ENCODE peak calls at places on chromosome 10, in seven cellular contexts. Z, I, Q, K, J, D and A are unnamed samples.

GRCh38 chr10:36677170-36677768 is 448.1 kb upstream of the ANKRD30A start:
- DNase-seq in Z (no peak), I (no peak), Q (no peak), K (no peak), J (no peak), D (no peak), A (no peak)

GRCh38 chr10:102752266-102752930 is 8.7 kb downstream of the WBP1L start:
- DNase-seq in Z (peak), I (no peak), Q (no peak), K (no peak), J (peak), D (no peak), A (peak)

GRCh38 chr10:43781480-43782361 is 133.0 kb upstream of the ZNF32 start:
- DNase-seq in Z (no peak), I (no peak), Q (peak), K (no peak), J (no peak), D (no peak), A (no peak)

GRCh38 chr10:61078542-61078941 is 134.6 kb upstream of the RHOBTB1 start:
- DNase-seq in Z (no peak), I (no peak), Q (no peak), K (no peak), J (no peak), D (no peak), A (no peak)

GRCh38 chr10:74047871-74048270 is 50.0 kb downstream of the VCL start:
- DNase-seq in Z (peak), I (no peak), Q (peak), K (no peak), J (no peak), D (no peak), A (no peak)

GRCh38 chr10:89741126-89741762 is 39.9 kb downstream of the KIF20B start:
- DNase-seq in Z (no peak), I (no peak), Q (no peak), K (no peak), J (no peak), D (no peak), A (no peak)

GRCh38 chr10:4470231-4470840 is 355.7 kb upstream of the AKR1E2 start:
- DNase-seq in Z (peak), I (no peak), Q (no peak), K (no peak), J (no peak), D (no peak), A (peak)

GRCh38 chr10:16597656-16598055 is 76.0 kb upstream of the C1QL3 start:
- DNase-seq in Z (no peak), I (no peak), Q (no peak), K (no peak), J (no peak), D (no peak), A (no peak)

GRCh38 chr10:94673614-94674321 is 9.8 kb upstream of the CYP2C18 start:
- DNase-seq in Z (no peak), I (no peak), Q (no peak), K (no peak), J (no peak), D (no peak), A (no peak)

GRCh38 chr10:91412688-91413087 is 2.5 kb downstream of the HECTD2 start:
- DNase-seq in Z (no peak), I (no peak), Q (no peak), K (no peak), J (no peak), D (no peak), A (no peak)

GRCh38 chr10:91409869-91410637 is at the start of gene HECTD2:
- DNase-seq in Z (peak), I (peak), Q (peak), K (peak), J (peak), D (peak), A (no peak)

GRCh38 chr10:91410638-91411367 is 659 bp downstream of the HECTD2 start:
- DNase-seq in Z (no peak), I (no peak), Q (peak), K (peak), J (no peak), D (peak), A (no peak)

GRCh38 chr10:91406322-91406721 is 3.8 kb upstream of the HECTD2 start:
- DNase-seq in Z (no peak), I (no peak), Q (no peak), K (no peak), J (no peak), D (no peak), A (no peak)

DNA sequence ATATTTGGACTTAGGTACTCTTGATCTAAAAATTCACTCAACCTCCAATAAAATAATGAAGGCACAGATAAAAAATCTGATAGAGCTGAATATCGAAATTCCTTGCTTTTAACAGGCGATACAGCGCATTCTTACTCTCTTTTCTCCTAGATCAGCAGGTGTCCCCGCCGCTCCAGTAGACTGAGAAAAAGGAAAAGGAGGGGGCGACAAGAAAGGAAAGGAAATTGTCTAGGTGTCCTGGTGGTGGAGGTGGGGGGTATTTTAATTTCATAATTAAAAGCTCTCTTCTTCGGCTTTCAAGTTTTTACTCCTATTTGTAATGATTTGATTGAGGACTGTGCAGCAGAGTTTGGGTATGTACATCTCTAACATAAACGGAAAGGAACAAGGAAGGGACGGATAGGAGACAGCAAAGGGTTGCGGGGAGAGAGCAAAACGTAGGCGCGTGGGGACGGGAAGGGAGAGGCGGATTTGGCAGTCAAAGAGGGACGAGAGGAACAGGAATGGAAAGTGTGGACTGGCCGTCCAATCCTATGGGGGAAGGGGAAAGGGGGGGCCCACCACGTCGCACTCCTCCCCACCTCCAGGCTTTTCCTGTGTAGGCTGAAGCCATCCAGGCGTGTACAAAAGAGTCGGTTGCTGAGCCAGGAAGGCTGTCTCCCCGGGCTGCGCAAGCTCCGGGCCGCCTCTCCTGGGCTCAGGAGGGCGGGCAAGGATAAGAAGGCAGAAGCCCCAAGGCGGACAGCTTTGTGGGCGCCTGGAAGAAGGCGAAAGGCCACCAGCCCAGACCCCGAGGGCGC is 875 bp upstream of the HECTD2 start:
- DNase-seq in Z (peak), I (peak), Q (peak), K (peak), J (peak), D (peak), A (peak)
- TF ChIP-seq CTCF in Z (no peak), I (no peak), Q (no peak), K (no peak), J (no peak), D (no peak), A (no peak)

DNA sequence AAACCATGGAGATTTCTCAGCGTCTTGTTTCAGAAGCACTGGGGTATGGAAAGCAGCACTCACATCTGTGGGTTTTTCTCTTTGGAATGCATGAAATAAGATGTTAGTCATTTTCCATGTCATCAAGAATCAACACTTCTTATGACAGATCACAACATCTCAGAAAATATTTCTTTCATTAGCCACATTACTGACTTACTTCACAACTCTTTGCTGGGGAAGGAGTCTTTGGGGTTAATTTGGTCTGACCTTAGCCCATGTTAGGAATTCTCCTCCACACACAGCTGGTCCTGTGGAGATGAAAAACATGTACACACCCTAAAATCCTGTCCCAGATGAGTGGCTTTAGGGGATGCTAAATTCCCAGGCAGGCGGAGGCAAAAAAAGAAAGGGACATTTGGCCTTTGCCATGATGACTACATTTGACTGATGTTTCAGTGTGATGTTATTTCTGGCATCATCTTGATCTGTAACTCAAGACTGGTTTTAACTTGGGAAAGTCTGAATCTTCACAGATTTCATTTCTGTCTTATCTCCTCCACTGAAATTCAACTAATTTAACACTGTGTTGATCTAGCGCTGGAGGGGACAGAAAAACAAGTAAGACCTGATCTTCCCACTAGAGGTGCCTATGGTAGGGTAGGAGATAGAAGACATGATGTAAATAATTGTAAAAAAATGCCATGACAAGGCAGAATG is 363.2 kb downstream of the PRPF18 start:
- DNase-seq in Z (no peak), I (no peak), Q (no peak), K (no peak), J (no peak), D (no peak), A (peak)
- TF ChIP-seq CTCF in Z (no peak), I (no peak), Q (no peak), K (no peak), J (no peak), D (no peak), A (no peak)

GRCh38 chr10:13614530-13615332 is 28.0 kb downstream of the PRPF18 start:
- DNase-seq in Z (no peak), I (no peak), Q (no peak), K (no peak), J (no peak), D (no peak), A (peak)

GRCh38 chr10:13617146-13617545 is 30.4 kb downstream of the PRPF18 start:
- DNase-seq in Z (no peak), I (no peak), Q (no peak), K (no peak), J (no peak), D (no peak), A (peak)

GRCh38 chr10:13612654-13613373 is 26.0 kb downstream of the PRPF18 start:
- DNase-seq in Z (no peak), I (no peak), Q (no peak), K (no peak), J (no peak), D (no peak), A (no peak)

GRCh38 chr10:13615650-13616049 is 28.9 kb downstream of the PRPF18 start:
- DNase-seq in Z (no peak), I (no peak), Q (no peak), K (no peak), J (no peak), D (no peak), A (no peak)

GRCh38 chr10:13613519-13613918 is 26.8 kb downstream of the PRPF18 start:
- DNase-seq in Z (no peak), I (no peak), Q (no peak), K (no peak), J (no peak), D (peak), A (peak)
- TF ChIP-seq CTCF in Z (peak), I (peak), Q (no peak), K (peak), J (no peak), D (peak), A (peak)

DNA sequence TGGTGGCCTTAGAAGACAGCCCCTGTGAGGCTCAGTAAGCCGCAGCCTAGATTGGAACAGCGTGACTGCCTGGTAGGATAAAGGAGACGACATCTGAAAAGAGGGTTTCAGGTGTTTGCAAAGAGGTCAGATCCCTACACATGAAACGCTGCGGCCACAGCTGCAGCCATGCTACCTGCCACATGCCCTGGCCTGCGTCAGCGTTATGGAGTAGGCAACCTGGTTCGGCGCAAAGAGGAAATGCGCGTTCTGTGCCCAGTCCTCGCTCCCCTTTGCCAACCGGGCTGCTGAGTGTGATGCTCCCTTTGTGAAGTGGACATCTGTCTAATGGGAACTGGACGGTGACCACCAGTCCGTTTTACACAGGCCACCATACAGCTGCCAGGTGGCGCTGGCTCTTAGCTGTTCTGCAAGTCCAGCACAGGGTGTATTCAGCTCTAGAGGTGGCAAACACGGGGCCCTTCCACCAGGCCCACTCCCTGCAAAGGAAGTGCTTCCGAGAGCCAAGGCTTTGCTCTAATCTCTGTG is 160.3 kb downstream of the CELF2 start:
- DNase-seq in Z (no peak), I (no peak), Q (no peak), K (no peak), J (no peak), D (no peak), A (no peak)
- TF ChIP-seq CTCF in Z (no peak), I (no peak), Q (no peak), K (peak), J (no peak), D (no peak), A (no peak)

DNA sequence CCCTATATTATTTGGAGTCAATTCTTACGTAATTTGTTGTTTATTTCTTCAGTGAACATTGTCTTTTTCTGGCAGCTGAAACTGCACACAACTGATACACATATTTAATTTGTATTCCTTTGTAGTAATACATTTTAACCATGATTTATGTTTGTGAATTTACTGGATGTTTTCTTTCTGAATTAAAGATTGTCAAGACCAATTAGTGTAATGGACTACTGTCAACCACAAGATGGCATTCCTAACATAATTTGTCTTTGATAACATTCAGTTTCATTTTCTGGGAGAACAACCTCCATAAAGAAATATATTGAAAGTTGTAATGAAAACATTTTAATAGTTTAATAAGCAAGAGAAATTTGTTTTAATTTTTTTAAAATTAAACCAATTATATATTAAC is 10.1 kb downstream of the THNSL1 start:
- DNase-seq in Z (no peak), I (no peak), Q (no peak), K (no peak), J (no peak), D (no peak), A (no peak)
- TF ChIP-seq CTCF in Z (no peak), I (peak), Q (no peak), K (no peak), J (no peak), D (peak), A (no peak)

GRCh38 chr10:132405463-132405991 is 8.5 kb downstream of the PWWP2B start:
- DNase-seq in Z (no peak), I (no peak), Q (peak), K (no peak), J (no peak), D (no peak), A (no peak)

GRCh38 chr10:132403511-132404168 is 6.6 kb downstream of the PWWP2B start:
- DNase-seq in Z (no peak), I (no peak), Q (peak), K (no peak), J (no peak), D (no peak), A (no peak)

GRCh38 chr10:132404169-132404880 is 7.3 kb downstream of the PWWP2B start:
- DNase-seq in Z (no peak), I (no peak), Q (peak), K (no peak), J (no peak), D (no peak), A (no peak)

GRCh38 chr10:132406181-132406580 is 9.2 kb downstream of the PWWP2B start:
- DNase-seq in Z (no peak), I (no peak), Q (no peak), K (no peak), J (no peak), D (no peak), A (no peak)

GRCh38 chr10:132404911-132405462 is 8.0 kb downstream of the PWWP2B start:
- DNase-seq in Z (no peak), I (no peak), Q (peak), K (no peak), J (no peak), D (no peak), A (no peak)
- TF ChIP-seq CTCF in Z (no peak), I (no peak), Q (no peak), K (no peak), J (no peak), D (no peak), A (no peak)

GRCh38 chr10:68829494-68829893 is 2.2 kb downstream of the STOX1 start:
- DNase-seq in Z (no peak), I (no peak), Q (no peak), K (no peak), J (no peak), D (no peak), A (no peak)

GRCh38 chr10:68829952-68830351 is 2.6 kb downstream of the STOX1 start:
- DNase-seq in Z (no peak), I (no peak), Q (no peak), K (no peak), J (no peak), D (no peak), A (no peak)

GRCh38 chr10:68831961-68832455 is 4.7 kb downstream of the STOX1 start:
- DNase-seq in Z (no peak), I (no peak), Q (no peak), K (no peak), J (no peak), D (no peak), A (no peak)

GRCh38 chr10:68828833-68829232 is 1.5 kb downstream of the STOX1 start:
- DNase-seq in Z (no peak), I (no peak), Q (no peak), K (no peak), J (no peak), D (no peak), A (no peak)

DNA sequence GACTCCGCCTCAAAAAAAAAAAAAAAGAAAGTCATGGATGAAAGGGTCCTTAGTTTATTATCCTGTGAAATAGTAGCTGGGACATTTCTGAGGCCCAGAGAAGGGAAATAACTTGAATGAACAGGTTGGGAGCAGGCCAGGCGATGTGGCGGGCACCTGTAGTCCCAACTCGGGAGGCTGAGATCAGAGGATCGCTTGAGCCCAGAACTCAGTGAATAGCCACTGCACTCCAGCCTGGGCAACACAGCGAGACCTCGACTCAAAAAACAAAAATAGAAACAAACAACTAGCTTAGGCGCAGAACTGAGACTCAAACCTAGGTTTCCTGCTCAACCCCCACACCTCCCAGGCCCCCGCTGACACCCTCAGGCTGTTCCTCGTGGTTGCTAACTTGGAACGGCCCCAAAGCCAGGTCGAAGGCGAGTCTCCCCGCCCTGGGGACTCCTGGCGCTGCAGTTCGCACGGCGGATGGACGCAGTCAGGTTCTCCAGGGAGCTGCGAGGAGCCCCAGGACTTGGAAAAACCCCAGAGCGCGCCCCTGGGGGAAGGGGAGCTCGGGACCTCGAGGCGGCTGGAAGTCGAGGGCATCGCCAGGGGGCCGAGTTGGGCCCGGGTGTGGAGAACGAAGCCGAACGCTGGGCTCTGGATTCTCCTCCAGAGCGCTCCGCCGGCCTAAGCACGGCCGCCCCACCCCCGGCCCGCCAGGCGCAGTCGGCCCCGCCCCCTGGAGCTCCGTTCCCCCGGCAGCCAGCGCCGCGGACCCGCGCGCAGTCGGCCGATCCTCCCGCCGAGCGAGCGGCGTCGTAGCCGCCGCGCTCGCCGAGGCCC is at the start of gene STOX1:
- DNase-seq in Z (no peak), I (no peak), Q (peak), K (peak), J (no peak), D (peak), A (peak)
- TF ChIP-seq CTCF in Z (no peak), I (no peak), Q (no peak), K (no peak), J (no peak), D (no peak), A (no peak)

GRCh38 chr10:110648743-110649651 is 4.9 kb downstream of the RBM20 start:
- DNase-seq in Z (no peak), I (no peak), Q (no peak), K (no peak), J (no peak), D (no peak), A (no peak)
- TF ChIP-seq CTCF in Z (no peak), I (peak), Q (no peak), K (no peak), J (no peak), D (no peak), A (peak)